ENCODE peak calls at places on chromosomes 5 and 9, in nine cellular contexts. G is GM23338, P is fibroblast of lung, C is mammary epithelial cell, T is HCT116, K is GM12878, H is GM23248, Q is K562, A is endothelial cell of umbilical vein. V is an unnamed sample.

GRCh38 chr5:127997131-127997775 is 86.3 kb upstream of the SLC12A2 start:
- DNase-seq in K (no peak), G (no peak), Q (no peak), P (peak), A (no peak), H (no peak), T (no peak), C (no peak), V (peak)

GRCh38 chr9:121833061-121833460 is 181.6 kb downstream of the DAB2IP start:
- DNase-seq in G (no peak), A (no peak), P (no peak), C (no peak), Q (no peak), H (no peak), T (no peak), K (no peak), V (no peak)

GRCh38 chr5:53556001-53556400 is 4.4 kb upstream of the NDUFS4 start:
- DNase-seq in K (no peak), A (no peak), H (no peak), Q (no peak), T (no peak), P (no peak), G (no peak), C (no peak), V (no peak)

GRCh38 chr9:96344458-96345180 is 38.9 kb downstream of the SLC35D2 start:
- DNase-seq in G (peak), T (peak), A (peak), C (peak), K (no peak), P (peak), H (peak), Q (peak), V (peak)

GRCh38 chr9:100281676-100282387 is 70.9 kb downstream of the TEX10 start:
- DNase-seq in G (no peak), P (no peak), T (no peak), K (no peak), H (no peak), Q (peak), C (no peak), A (no peak), V (no peak)

GRCh38 chr5:959581-960531 is 48.7 kb upstream of the NKD2 start:
- DNase-seq in C (no peak), G (no peak), H (no peak), K (no peak), A (no peak), T (no peak), P (no peak), Q (no peak), V (no peak)

GRCh38 chr9:128166169-128166568 is 6.1 kb downstream of the BBLN start:
- DNase-seq in P (no peak), K (no peak), A (no peak), T (no peak), Q (no peak), C (no peak), H (no peak), G (no peak), V (no peak)

GRCh38 chr5:40594811-40595210 is 84.9 kb upstream of the PTGER4 start:
- DNase-seq in T (no peak), P (peak), A (peak), G (no peak), H (no peak), Q (no peak), C (no peak), K (no peak), V (peak)

GRCh38 chr9:113244556-113244955 is 23.2 kb downstream of the SLC31A1 start:
- DNase-seq in Q (no peak), A (no peak), G (no peak), H (no peak), K (no peak), T (no peak), C (no peak), P (no peak), V (no peak)

GRCh38 chr9:136109351-136110081 is 9.2 kb downstream of the TMEM250 start:
- DNase-seq in G (peak), T (peak), Q (peak), A (peak), K (peak), H (peak), C (peak), P (peak), V (peak)

GRCh38 chr9:659286-659685 is 182.2 kb upstream of the DMRT1 start:
- DNase-seq in G (no peak), P (no peak), H (no peak), A (no peak), Q (no peak), C (no peak), T (no peak), K (no peak), V (no peak)

GRCh38 chr5:3531320-3531986 is 64.2 kb upstream of the IRX1 start:
- DNase-seq in G (peak), A (no peak), T (no peak), C (no peak), H (no peak), Q (no peak), P (no peak), K (no peak), V (no peak)

GRCh38 chr9:36191290-36191645 is 547 bp downstream of the CLTA start:
- DNase-seq in T (no peak), H (peak), C (peak), G (peak), P (no peak), Q (no peak), A (peak), K (no peak), V (no peak)

GRCh38 chr9:117073071-117073470 is 341.8 kb downstream of the ASTN2 start:
- DNase-seq in H (no peak), G (peak), A (no peak), P (no peak), Q (no peak), T (no peak), C (no peak), K (no peak), V (no peak)

GRCh38 chr9:137463194-137463930 is 4.2 kb upstream of the NSMF start:
- DNase-seq in Q (no peak), H (no peak), G (no peak), P (no peak), T (no peak), C (no peak), A (no peak), K (no peak), V (no peak)

GRCh38 chr5:120457839-120458507 is 6.1 kb upstream of the PRR16 start:
- DNase-seq in K (peak), T (peak), P (peak), H (peak), Q (no peak), C (peak), A (peak), G (peak), V (peak)

GRCh38 chr9:98536542-98537173 is 172.1 kb downstream of the GABBR2 start:
- DNase-seq in Q (peak), P (no peak), G (peak), H (no peak), T (no peak), C (no peak), K (peak), A (no peak), V (no peak)

GRCh38 chr9:97788763-97789663 is 64.0 kb upstream of the FOXE1 start:
- DNase-seq in Q (no peak), C (peak), H (peak), P (no peak), G (no peak), K (no peak), A (no peak), T (no peak), V (no peak)

GRCh38 chr5:177389368-177390169 is 5.3 kb downstream of the SLC34A1 start:
- DNase-seq in G (no peak), P (peak), Q (no peak), A (no peak), H (peak), C (peak), K (peak), T (peak), V (peak)

GRCh38 chr5:491119-491855 is 33.0 kb downstream of the SLC9A3 start:
- DNase-seq in T (no peak), G (no peak), H (no peak), C (no peak), A (no peak), P (no peak), K (no peak), Q (no peak), V (no peak)

GRCh38 chr9:12702160-12702758 is 9.1 kb downstream of the TYRP1 start:
- DNase-seq in Q (peak), G (peak), T (peak), C (peak), A (peak), K (no peak), P (peak), H (peak), V (peak)

GRCh38 chr9:32218100-32218767 is 166.2 kb upstream of the ACO1 start:
- DNase-seq in A (no peak), C (no peak), K (peak), T (no peak), H (no peak), G (no peak), P (no peak), Q (no peak), V (no peak)

GRCh38 chr5:65907138-65907537 is 19.2 kb upstream of the ERBIN start:
- DNase-seq in P (peak), H (peak), G (no peak), Q (no peak), A (no peak), T (no peak), C (peak), K (no peak), V (peak)

GRCh38 chr5:168311061-168311566 is 19.7 kb downstream of the WWC1 start:
- DNase-seq in P (no peak), H (no peak), G (peak), A (no peak), C (no peak), Q (no peak), T (no peak), K (no peak), V (no peak)

GRCh38 chr5:138943615-138944173 is 68.6 kb upstream of the LRRTM2 start:
- DNase-seq in Q (no peak), A (no peak), G (no peak), P (no peak), C (no peak), H (no peak), T (no peak), K (no peak), V (no peak)

GRCh38 chr5:90709323-90710148 is 150.9 kb downstream of the ADGRV1 start:
- DNase-seq in H (peak), T (peak), P (peak), G (peak), Q (peak), K (no peak), A (peak), C (peak), V (peak)

GRCh38 chr5:56003179-56003578 is 8.4 kb upstream of the IL6ST start:
- DNase-seq in C (peak), G (no peak), Q (peak), P (peak), T (peak), H (peak), A (no peak), K (no peak), V (peak)

GRCh38 chr5:115838885-115839518 is 2.4 kb downstream of the ATG12 start:
- DNase-seq in C (peak), H (peak), T (no peak), Q (peak), G (peak), A (peak), K (no peak), P (peak), V (no peak)

GRCh38 chr9:116066221-116066620 is 87.4 kb upstream of the PAPPA start:
- DNase-seq in C (no peak), P (no peak), A (no peak), H (peak), T (no peak), K (no peak), Q (no peak), G (no peak), V (no peak)

GRCh38 chr9:102360846-102361245 is 622.4 kb upstream of the GRIN3A start:
- DNase-seq in H (no peak), K (no peak), T (no peak), Q (no peak), C (no peak), G (no peak), A (no peak), P (no peak), V (no peak)

GRCh38 chr9:76718166-76718565 is 46.1 kb upstream of the PCA3 start:
- DNase-seq in T (no peak), K (no peak), G (peak), A (no peak), H (no peak), P (no peak), C (no peak), Q (no peak), V (no peak)

GRCh38 chr5:131466171-131466766 is 168.8 kb downstream of the RAPGEF6 start:
- DNase-seq in A (no peak), Q (no peak), C (peak), P (peak), G (no peak), T (no peak), H (peak), K (no peak), V (peak)

GRCh38 chr5:113502073-113502472 is 11.4 kb upstream of the YTHDC2 start:
- DNase-seq in C (no peak), H (no peak), A (no peak), G (no peak), K (no peak), P (no peak), Q (no peak), T (no peak), V (no peak)

GRCh38 chr9:99185904-99186303 is 35.8 kb downstream of the ALG2 start:
- DNase-seq in K (no peak), A (no peak), G (no peak), Q (no peak), P (no peak), H (no peak), T (no peak), C (no peak), V (no peak)

GRCh38 chr9:83441390-83441789 is 96.8 kb downstream of the FRMD3 start:
- DNase-seq in Q (no peak), K (no peak), T (no peak), G (no peak), A (peak), C (no peak), P (no peak), H (no peak), V (no peak)

GRCh38 chr9:82580921-82581320 is 482.0 kb downstream of the RASEF start:
- DNase-seq in T (no peak), G (no peak), C (no peak), P (no peak), H (no peak), A (no peak), Q (no peak), K (no peak), V (no peak)

GRCh38 chr5:149345892-149346222 is 558 bp downstream of the GRPEL2 start:
- DNase-seq in A (no peak), K (no peak), C (no peak), P (peak), G (peak), H (peak), T (no peak), Q (no peak), V (peak)

DNA sequence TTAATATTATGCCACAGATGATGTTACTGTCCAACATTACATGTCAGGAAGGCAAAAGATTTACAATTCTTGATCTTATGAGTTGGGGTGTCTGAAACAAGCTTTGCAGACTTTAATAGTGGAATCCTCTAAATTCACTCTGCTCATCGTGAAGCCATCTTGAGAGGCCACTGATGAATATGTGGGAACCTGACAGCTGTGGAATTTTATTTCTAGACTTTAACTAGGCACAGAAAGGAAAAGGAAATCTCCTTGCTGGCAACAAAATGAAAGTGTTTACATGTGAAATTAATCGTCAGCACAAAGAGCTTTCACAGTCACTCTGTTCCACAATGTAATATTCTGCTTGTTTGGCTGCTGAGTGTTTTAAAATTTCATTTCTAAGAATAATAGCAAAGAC is 14.8 kb downstream of the NREP start:
- DNase-seq in Q (no peak), G (no peak), H (no peak), T (no peak), K (no peak), P (no peak), C (no peak), A (no peak), V (no peak)
- H3K4me3 ChIP-seq in Q (no peak), G (no peak), H (peak), T (no peak), K (peak), P (peak), C (no peak), A (no peak), V (peak)

GRCh38 chr5:159915913-159916840 is at the start of gene ADRA1B:
- DNase-seq in A (peak), P (peak), H (peak), Q (peak), G (peak), T (no peak), K (no peak), C (peak), V (no peak)
- TF ChIP-seq EZH2 in A (no peak), P (no peak), H (no peak), Q (no peak), G (no peak), T (no peak), K (no peak), C (no peak), V (no peak)

GRCh38 chr5:129461816-129462396 is 1.8 kb downstream of the ADAMTS19 start:
- DNase-seq in A (no peak), Q (no peak), C (no peak), T (no peak), P (no peak), G (no peak), K (no peak), H (no peak), V (no peak)
- H3K4me3 ChIP-seq in A (no peak), Q (no peak), C (no peak), T (no peak), P (no peak), G (peak), K (no peak), H (no peak), V (peak)

DNA sequence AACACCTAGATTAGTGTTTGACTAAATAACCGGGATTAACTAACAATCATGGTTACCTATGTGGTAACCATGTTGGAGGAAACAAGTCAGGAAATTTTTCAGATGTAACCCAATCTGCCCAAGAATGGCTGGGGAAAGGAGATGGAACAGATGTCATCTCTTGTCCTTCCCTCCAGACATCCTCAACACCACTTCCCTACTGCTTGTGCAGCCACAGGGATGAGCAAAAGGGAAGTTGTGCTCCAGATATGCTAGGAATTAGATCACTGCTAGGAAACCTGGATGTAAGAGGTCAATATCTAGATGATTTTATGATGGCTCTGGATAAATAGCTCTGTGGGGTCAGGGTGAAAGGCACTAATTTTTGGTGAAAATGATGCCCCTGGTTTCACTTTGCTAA is 61.3 kb upstream of the ELL2 start:
- DNase-seq in H (no peak), G (no peak), Q (no peak), T (no peak), P (no peak), K (no peak), C (no peak), A (peak), V (no peak)
- TF ChIP-seq EZH2 in H (no peak), G (no peak), Q (no peak), T (no peak), P (no peak), K (no peak), C (no peak), A (no peak), V (no peak)

V was measured in astrocyte.